ENCODE peak calls at places on chromosome 18, in five cellular contexts. R is fibroblast of lung, U is ovary, F is Peyer's patch, H is fibroblast of the conjunctiva. C is an unnamed sample.

GRCh38 chr18:52670903-52671302 is 330.9 kb downstream of the DCC start:
- DNase-seq in U (no peak), F (no peak), R (peak), H (no peak), C (no peak)

GRCh38 chr18:11081009-11081532 is 68.3 kb downstream of the PIEZO2 start:
- DNase-seq in F (no peak), R (peak), H (no peak), U (no peak), C (no peak)

GRCh38 chr18:9753863-9754262 is 45.8 kb downstream of the RAB31 start:
- DNase-seq in H (no peak), F (no peak), U (no peak), R (peak), C (no peak)

GRCh38 chr18:80009661-80010550 is 21.5 kb upstream of the TXNL4A start:
- DNase-seq in F (no peak), H (peak), R (peak), U (peak), C (no peak)

GRCh38 chr18:61896767-61897166 is 4.0 kb upstream of the RNF152 start:
- DNase-seq in F (no peak), U (no peak), H (no peak), R (peak), C (no peak)

GRCh38 chr18:51861041-51861440 is 479.0 kb upstream of the DCC start:
- DNase-seq in U (no peak), F (no peak), R (no peak), H (no peak), C (no peak)

GRCh38 chr18:68944330-68944729 is 146.4 kb downstream of the CCDC102B start:
- DNase-seq in F (no peak), H (no peak), U (no peak), R (no peak), C (no peak)

GRCh38 chr18:61333271-61333745 is at the start of gene CDH20:
- DNase-seq in U (no peak), H (no peak), R (no peak), F (no peak), C (no peak)

GRCh38 chr18:27942706-27943105 is 234.2 kb downstream of the CDH2 start:
- DNase-seq in R (peak), H (no peak), U (no peak), F (no peak), C (no peak)